ENCODE peak calls at places on chromosomes 12 and 14, in six cellular contexts. One of them, this sample, is unnamed.

GRCh38 chr12:132159555-132160003 is 15.3 kb downstream of the NOC4L start:
- DNase-seq in upper lobe of right lung: peak
- DNase-seq in heart left ventricle: no peak
- DNase-seq in stomach: no peak
- DNase-seq in CD4-positive, alpha-beta T cell: no peak
- DNase-seq in iPS DF 6.9: no peak
- DNase-seq in this sample: no peak

GRCh38 chr14:32329146-32329545 is at the start of gene AKAP6:
- DNase-seq in iPS DF 6.9: no peak
- DNase-seq in CD4-positive, alpha-beta T cell: no peak
- DNase-seq in upper lobe of right lung: no peak
- DNase-seq in heart left ventricle: no peak
- DNase-seq in stomach: no peak
- DNase-seq in this sample: peak

GRCh38 chr14:98197933-98198332 is 1074.1 kb downstream of the BCL11B start:
- DNase-seq in iPS DF 6.9: no peak
- DNase-seq in heart left ventricle: no peak
- DNase-seq in CD4-positive, alpha-beta T cell: no peak
- DNase-seq in stomach: no peak
- DNase-seq in upper lobe of right lung: no peak
- DNase-seq in this sample: no peak

GRCh38 chr14:78157855-78158436 is 12.2 kb upstream of the NRXN3 start:
- DNase-seq in stomach: peak
- DNase-seq in upper lobe of right lung: peak
- DNase-seq in iPS DF 6.9: no peak
- DNase-seq in CD4-positive, alpha-beta T cell: no peak
- DNase-seq in heart left ventricle: no peak
- DNase-seq in this sample: no peak

GRCh38 chr12:65885312-65885711 is 61.0 kb downstream of the HMGA2 start:
- DNase-seq in iPS DF 6.9: no peak
- DNase-seq in heart left ventricle: no peak
- DNase-seq in stomach: no peak
- DNase-seq in CD4-positive, alpha-beta T cell: no peak
- DNase-seq in upper lobe of right lung: no peak
- DNase-seq in this sample: no peak

GRCh38 chr12:52686756-52687487 is 6.7 kb upstream of the KRT1 start:
- DNase-seq in CD4-positive, alpha-beta T cell: no peak
- DNase-seq in heart left ventricle: no peak
- DNase-seq in upper lobe of right lung: no peak
- DNase-seq in stomach: no peak
- DNase-seq in iPS DF 6.9: no peak
- DNase-seq in this sample: no peak

GRCh38 chr12:92432724-92433281 is 270.0 kb upstream of the PLEKHG7 start:
- DNase-seq in upper lobe of right lung: no peak
- DNase-seq in CD4-positive, alpha-beta T cell: no peak
- DNase-seq in iPS DF 6.9: no peak
- DNase-seq in heart left ventricle: no peak
- DNase-seq in stomach: no peak
- DNase-seq in this sample: no peak

GRCh38 chr12:69623970-69624369 is 13.3 kb upstream of the LRRC10 start:
- DNase-seq in upper lobe of right lung: peak
- DNase-seq in stomach: peak
- DNase-seq in iPS DF 6.9: no peak
- DNase-seq in heart left ventricle: peak
- DNase-seq in CD4-positive, alpha-beta T cell: no peak
- DNase-seq in this sample: no peak

GRCh38 chr14:54976316-54976715 is 50.6 kb downstream of the WDHD1 start:
- DNase-seq in heart left ventricle: no peak
- DNase-seq in CD4-positive, alpha-beta T cell: no peak
- DNase-seq in stomach: no peak
- DNase-seq in upper lobe of right lung: no peak
- DNase-seq in iPS DF 6.9: no peak
- DNase-seq in this sample: no peak

DNA sequence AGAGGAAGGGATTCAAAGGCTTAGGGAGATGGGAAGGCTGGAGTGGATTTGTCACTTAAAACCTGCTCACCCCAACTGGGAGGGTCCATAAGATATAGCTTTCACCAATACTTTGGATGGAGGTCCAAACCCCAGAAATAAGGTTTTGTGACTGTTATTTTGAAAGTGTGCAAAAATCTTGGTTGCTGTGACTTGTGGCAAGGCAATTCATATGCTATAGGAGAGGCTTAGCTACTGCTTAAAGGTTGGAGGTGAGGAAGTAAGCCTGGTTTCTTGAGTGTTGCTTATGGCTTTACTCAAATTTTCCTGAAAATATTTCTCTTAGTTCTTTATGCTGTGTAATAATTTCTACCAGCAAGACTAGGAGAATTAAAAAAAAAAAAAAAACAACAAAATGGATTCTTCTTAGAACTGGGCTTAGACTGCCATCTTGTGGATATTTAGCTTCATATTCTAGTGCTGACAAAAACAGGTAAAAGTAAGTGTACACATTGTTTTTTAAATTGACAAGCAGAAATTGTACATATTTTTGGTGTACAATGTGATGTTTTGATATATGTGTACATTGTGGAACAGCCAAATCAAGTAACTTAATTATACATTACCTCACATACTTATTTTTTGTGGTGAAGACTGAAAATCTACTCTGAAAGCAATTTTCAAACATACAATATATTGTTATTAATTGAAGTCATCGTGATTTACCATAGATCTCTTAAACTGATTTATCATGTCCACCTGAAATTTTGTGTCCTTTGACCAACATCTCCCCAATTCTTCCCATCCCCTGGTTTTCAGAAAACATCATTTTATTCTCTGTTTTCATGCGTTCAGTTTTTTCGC is 23.0 kb downstream of the PDE6H start:
- DNase-seq in upper lobe of right lung: no peak
- DNase-seq in stomach: no peak
- DNase-seq in iPS DF 6.9: no peak
- DNase-seq in heart left ventricle: no peak
- DNase-seq in CD4-positive, alpha-beta T cell: no peak
- DNase-seq in this sample: no peak
- H3K27ac ChIP-seq in upper lobe of right lung: no peak
- H3K27ac ChIP-seq in stomach: no peak
- H3K27ac ChIP-seq in iPS DF 6.9: no peak
- H3K27ac ChIP-seq in heart left ventricle: no peak
- H3K27ac ChIP-seq in CD4-positive, alpha-beta T cell: no peak
- H3K27ac ChIP-seq in this sample: no peak

GRCh38 chr14:63745272-63745671 is 17.4 kb upstream of the SGPP1 start:
- DNase-seq in heart left ventricle: no peak
- DNase-seq in stomach: no peak
- DNase-seq in CD4-positive, alpha-beta T cell: no peak
- DNase-seq in iPS DF 6.9: no peak
- DNase-seq in upper lobe of right lung: no peak
- DNase-seq in this sample: no peak
- H3K27ac ChIP-seq in heart left ventricle: no peak
- H3K27ac ChIP-seq in stomach: no peak
- H3K27ac ChIP-seq in CD4-positive, alpha-beta T cell: no peak
- H3K27ac ChIP-seq in iPS DF 6.9: no peak
- H3K27ac ChIP-seq in upper lobe of right lung: no peak
- H3K27ac ChIP-seq in this sample: no peak

DNA sequence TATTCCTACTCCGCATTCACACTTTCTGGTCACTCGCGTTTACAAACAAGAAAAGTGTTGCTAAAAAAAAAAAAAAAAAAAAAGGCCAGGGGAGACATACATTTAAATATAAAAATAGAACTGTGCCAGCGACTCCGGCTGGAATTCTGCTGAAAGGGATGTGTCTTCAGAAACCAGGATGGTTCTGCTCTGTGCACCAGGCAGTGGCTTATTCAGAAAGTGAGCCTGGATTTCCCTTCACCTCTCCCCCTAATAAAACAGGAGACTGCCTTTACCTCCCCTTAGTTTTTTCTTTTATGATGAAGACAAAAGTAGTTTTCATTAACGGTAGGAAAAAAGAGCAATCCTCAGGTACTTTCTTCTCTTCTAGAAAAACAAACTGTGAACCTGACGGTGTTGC is 384 bp downstream of the SLC7A8 start:
- DNase-seq in iPS DF 6.9: no peak
- DNase-seq in CD4-positive, alpha-beta T cell: no peak
- DNase-seq in stomach: no peak
- DNase-seq in upper lobe of right lung: no peak
- DNase-seq in heart left ventricle: no peak
- DNase-seq in this sample: no peak
- H3K27ac ChIP-seq in iPS DF 6.9: no peak
- H3K27ac ChIP-seq in CD4-positive, alpha-beta T cell: no peak
- H3K27ac ChIP-seq in stomach: peak
- H3K27ac ChIP-seq in upper lobe of right lung: no peak
- H3K27ac ChIP-seq in heart left ventricle: peak
- H3K27ac ChIP-seq in this sample: peak

GRCh38 chr12:89901319-89901718 is 192.7 kb upstream of the ATP2B1 start:
- DNase-seq in heart left ventricle: no peak
- DNase-seq in upper lobe of right lung: no peak
- DNase-seq in iPS DF 6.9: no peak
- DNase-seq in CD4-positive, alpha-beta T cell: no peak
- DNase-seq in stomach: no peak
- DNase-seq in this sample: no peak
- H3K27ac ChIP-seq in heart left ventricle: no peak
- H3K27ac ChIP-seq in upper lobe of right lung: no peak
- H3K27ac ChIP-seq in iPS DF 6.9: no peak
- H3K27ac ChIP-seq in CD4-positive, alpha-beta T cell: no peak
- H3K27ac ChIP-seq in stomach: no peak
- H3K27ac ChIP-seq in this sample: no peak

GRCh38 chr12:100591979-100592378 is 18.5 kb downstream of the GAS2L3 start:
- DNase-seq in upper lobe of right lung: no peak
- DNase-seq in iPS DF 6.9: no peak
- DNase-seq in heart left ventricle: no peak
- DNase-seq in stomach: no peak
- DNase-seq in CD4-positive, alpha-beta T cell: no peak
- DNase-seq in this sample: no peak

GRCh38 chr12:100593490-100593889 is 20.0 kb downstream of the GAS2L3 start:
- DNase-seq in CD4-positive, alpha-beta T cell: no peak
- DNase-seq in heart left ventricle: no peak
- DNase-seq in stomach: no peak
- DNase-seq in iPS DF 6.9: no peak
- DNase-seq in upper lobe of right lung: no peak
- DNase-seq in this sample: no peak
- H3K27ac ChIP-seq in CD4-positive, alpha-beta T cell: no peak
- H3K27ac ChIP-seq in heart left ventricle: no peak
- H3K27ac ChIP-seq in stomach: no peak
- H3K27ac ChIP-seq in iPS DF 6.9: no peak
- H3K27ac ChIP-seq in upper lobe of right lung: no peak
- H3K27ac ChIP-seq in this sample: no peak